ENCODE peak calls at places on chromosome 7, in four cellular contexts. One of them, this sample, is unnamed.

GRCh38 chr7:7868245-7868899 is 100.2 kb upstream of the GLCCI1 start:
- DNase-seq in ovary: no peak
- DNase-seq in Peyer's patch: no peak
- DNase-seq in heart right ventricle: no peak
- DNase-seq in this sample: no peak

GRCh38 chr7:24025765-24026164 is 258.2 kb upstream of the NPY start:
- DNase-seq in heart right ventricle: no peak
- DNase-seq in Peyer's patch: no peak
- DNase-seq in ovary: no peak
- DNase-seq in this sample: no peak

GRCh38 chr7:155298288-155298833 is 683 bp downstream of the INSIG1 start:
- DNase-seq in ovary: no peak
- DNase-seq in Peyer's patch: no peak
- DNase-seq in heart right ventricle: peak; percentile 32
- DNase-seq in this sample: no peak

GRCh38 chr7:151506901-151507382 is 12.8 kb downstream of the RHEB start:
- DNase-seq in Peyer's patch: no peak
- DNase-seq in heart right ventricle: no peak
- DNase-seq in ovary: no peak
- DNase-seq in this sample: no peak

GRCh38 chr7:44059219-44060090 is 5.9 kb downstream of the PGAM2 start:
- DNase-seq in heart right ventricle: peak; percentile 13
- DNase-seq in ovary: peak; percentile 8
- DNase-seq in Peyer's patch: peak; percentile 41
- DNase-seq in this sample: no peak

GRCh38 chr7:116395125-116395791 is 104.3 kb upstream of the CAV2 start:
- DNase-seq in Peyer's patch: no peak
- DNase-seq in ovary: peak; percentile 13
- DNase-seq in heart right ventricle: no peak
- DNase-seq in this sample: peak; percentile 79

GRCh38 chr7:74387606-74388005 is 66.1 kb upstream of the GTF2IRD1 start:
- DNase-seq in heart right ventricle: no peak
- DNase-seq in Peyer's patch: no peak
- DNase-seq in ovary: no peak
- DNase-seq in this sample: no peak

GRCh38 chr7:27143022-27143949 is at the start of gene HOXA5:
- DNase-seq in heart right ventricle: no peak
- DNase-seq in Peyer's patch: peak; percentile 88
- DNase-seq in ovary: no peak
- DNase-seq in this sample: no peak

GRCh38 chr7:22992874-22993840 is 20.8 kb downstream of the HYCC1 start:
- DNase-seq in Peyer's patch: no peak
- DNase-seq in heart right ventricle: no peak
- DNase-seq in ovary: no peak
- DNase-seq in this sample: no peak

GRCh38 chr7:80450621-80451308 is 61.1 kb downstream of the GNAT3 start:
- DNase-seq in ovary: no peak
- DNase-seq in Peyer's patch: no peak
- DNase-seq in heart right ventricle: no peak
- DNase-seq in this sample: no peak

GRCh38 chr7:150722403-150723065 is 6.1 kb downstream of the GIMAP1 start:
- DNase-seq in Peyer's patch: no peak
- DNase-seq in ovary: no peak
- DNase-seq in heart right ventricle: no peak
- DNase-seq in this sample: no peak

GRCh38 chr7:44291733-44292395 is 33.5 kb downstream of the CAMK2B start:
- DNase-seq in Peyer's patch: no peak
- DNase-seq in heart right ventricle: no peak
- DNase-seq in ovary: no peak
- DNase-seq in this sample: no peak

GRCh38 chr7:12111461-12112405 is 99.4 kb upstream of the TMEM106B start:
- DNase-seq in heart right ventricle: no peak
- DNase-seq in ovary: peak; percentile 18
- DNase-seq in Peyer's patch: no peak
- DNase-seq in this sample: peak; percentile 52

GRCh38 chr7:50341709-50342108 is 37.2 kb downstream of the IKZF1 start:
- DNase-seq in Peyer's patch: no peak
- DNase-seq in heart right ventricle: no peak
- DNase-seq in ovary: no peak
- DNase-seq in this sample: no peak

GRCh38 chr7:16728811-16729210 is 24.7 kb upstream of the TSPAN13 start:
- DNase-seq in ovary: no peak
- DNase-seq in heart right ventricle: no peak
- DNase-seq in Peyer's patch: no peak
- DNase-seq in this sample: no peak

GRCh38 chr7:27346531-27347260 is 104.1 kb downstream of the EVX1 start:
- DNase-seq in heart right ventricle: no peak
- DNase-seq in ovary: peak; percentile 46
- DNase-seq in Peyer's patch: no peak
- DNase-seq in this sample: peak; percentile 80

DNA sequence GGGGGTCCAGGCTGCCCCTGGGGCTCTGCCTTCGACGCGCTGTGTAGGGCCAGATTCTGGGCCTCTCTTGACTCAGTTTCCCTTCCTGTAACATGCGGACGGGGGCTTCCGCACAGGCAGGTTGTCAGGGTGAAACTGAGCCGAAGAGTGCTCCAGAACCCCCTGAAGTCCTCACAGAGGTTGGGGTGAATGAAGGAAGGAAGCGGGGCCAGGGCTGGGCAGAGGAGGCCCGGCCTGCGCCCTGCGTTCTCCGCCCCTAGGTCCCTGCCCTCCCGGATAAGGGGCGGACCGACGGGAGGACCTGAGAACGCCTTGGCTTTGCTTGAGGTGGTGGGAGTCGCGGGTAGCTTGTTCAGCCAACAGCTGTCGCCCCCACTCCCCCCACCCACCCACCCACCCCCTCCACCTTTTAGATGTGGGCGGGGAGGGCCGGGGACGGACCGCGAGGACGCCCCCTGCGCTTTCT is 558 bp upstream of the ELFN1 start:
- DNase-seq in ovary: no peak
- DNase-seq in Peyer's patch: peak; percentile 15
- DNase-seq in heart right ventricle: no peak
- DNase-seq in this sample: no peak
- H3K4me3 ChIP-seq in ovary: no peak overlapping the region
- H3K4me3 ChIP-seq in Peyer's patch: no peak overlapping the region
- H3K4me3 ChIP-seq in heart right ventricle: peak overlapping the region; percentile 50
- H3K4me3 ChIP-seq in this sample: peak overlapping the region; percentile 60

DNA sequence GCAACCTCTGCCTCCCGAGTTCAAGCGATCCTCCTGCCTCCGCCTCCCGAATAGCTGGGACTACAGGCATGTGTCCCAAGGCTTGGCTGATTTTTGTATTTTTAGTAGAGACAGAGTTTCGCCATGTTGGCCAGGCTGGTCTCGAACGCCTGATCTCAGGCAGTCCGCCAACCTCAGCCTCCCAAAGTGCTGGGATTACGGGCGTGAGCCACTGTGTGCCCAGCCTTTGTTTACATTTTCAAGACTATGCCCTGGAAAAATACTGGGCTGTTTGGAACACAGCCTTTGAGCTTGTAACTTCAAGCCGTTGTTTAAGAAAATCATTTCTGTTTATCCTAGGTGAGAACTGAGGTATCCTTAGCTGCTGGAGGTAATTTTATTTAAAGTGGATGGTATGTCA is 1.9 kb downstream of the ZKSCAN1 start:
- DNase-seq in heart right ventricle: no peak
- DNase-seq in Peyer's patch: peak; percentile 66
- DNase-seq in ovary: no peak
- DNase-seq in this sample: no peak
- H3K4me3 ChIP-seq in heart right ventricle: no peak overlapping the region
- H3K4me3 ChIP-seq in Peyer's patch: no peak overlapping the region
- H3K4me3 ChIP-seq in ovary: no peak overlapping the region
- H3K4me3 ChIP-seq in this sample: no peak overlapping the region

DNA sequence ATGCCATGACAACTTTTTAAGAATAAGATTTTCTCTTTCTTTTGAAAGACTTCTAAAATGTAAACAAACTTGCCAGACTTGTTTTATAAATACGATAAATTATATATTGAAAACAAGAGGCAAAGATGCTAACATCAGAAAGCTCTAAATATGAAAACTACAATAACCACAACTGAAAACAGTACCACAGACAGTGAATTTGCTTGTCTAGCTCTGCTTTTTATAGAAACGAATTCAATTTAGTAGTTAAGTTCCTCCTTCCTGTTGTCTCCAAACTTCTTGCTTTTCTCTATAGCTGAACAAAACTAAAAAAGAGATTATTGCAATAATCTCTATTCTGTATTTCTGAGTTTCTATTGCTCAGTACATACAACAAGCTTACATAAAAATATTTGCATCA is 147.4 kb downstream of the CALCR start:
- DNase-seq in Peyer's patch: no peak
- DNase-seq in heart right ventricle: no peak
- DNase-seq in ovary: no peak
- DNase-seq in this sample: no peak
- H3K4me3 ChIP-seq in Peyer's patch: no peak overlapping the region
- H3K4me3 ChIP-seq in heart right ventricle: no peak overlapping the region
- H3K4me3 ChIP-seq in ovary: no peak overlapping the region
- H3K4me3 ChIP-seq in this sample: no peak overlapping the region

GRCh38 chr7:91082038-91082437 is 182.2 kb upstream of the FZD1 start:
- DNase-seq in ovary: no peak
- DNase-seq in Peyer's patch: no peak
- DNase-seq in heart right ventricle: no peak
- DNase-seq in this sample: no peak
- H3K4me3 ChIP-seq in ovary: no peak overlapping the region
- H3K4me3 ChIP-seq in Peyer's patch: no peak overlapping the region
- H3K4me3 ChIP-seq in heart right ventricle: no peak overlapping the region
- H3K4me3 ChIP-seq in this sample: no peak overlapping the region

DNA sequence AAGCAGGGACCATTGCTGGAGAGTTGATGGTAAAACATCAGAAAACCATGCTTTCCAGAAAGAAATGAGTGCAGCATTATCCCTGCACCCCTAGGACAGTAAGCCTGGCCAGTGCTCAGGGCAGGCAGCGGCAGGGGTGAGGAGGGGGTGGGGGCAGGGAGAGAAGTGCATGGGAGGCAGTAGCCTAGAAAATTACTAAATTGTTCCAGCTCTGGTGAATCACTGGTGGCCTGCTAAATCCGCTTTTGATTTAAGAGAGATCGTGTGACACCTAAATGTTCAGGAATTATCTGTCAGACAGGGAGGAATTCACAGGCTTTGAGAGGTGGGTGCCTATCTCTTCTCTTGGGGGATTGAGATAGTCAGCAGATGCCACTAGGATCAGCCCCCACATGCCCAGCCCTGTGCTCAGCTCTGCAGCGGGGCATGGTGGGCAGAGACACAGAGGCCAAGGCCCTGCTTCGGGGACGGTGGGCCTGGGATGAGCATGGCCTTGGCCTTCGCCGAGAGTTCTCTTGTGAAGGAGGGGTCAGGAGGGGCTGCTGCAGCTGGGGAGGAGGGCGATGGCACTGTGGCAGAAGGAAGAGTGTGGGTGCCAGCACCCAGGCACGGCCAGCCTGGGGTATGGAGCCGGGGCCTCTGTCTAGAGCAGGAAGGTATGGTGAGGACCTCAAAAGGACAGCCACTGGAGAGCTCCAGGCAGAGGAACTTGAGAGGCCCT is 5.0 kb upstream of the AQP1 start:
- DNase-seq in heart right ventricle: peak; percentile 9
- DNase-seq in Peyer's patch: no peak
- DNase-seq in ovary: no peak
- DNase-seq in this sample: peak; percentile 41
- H3K4me3 ChIP-seq in heart right ventricle: no peak overlapping the region
- H3K4me3 ChIP-seq in Peyer's patch: no peak overlapping the region
- H3K4me3 ChIP-seq in ovary: no peak overlapping the region
- H3K4me3 ChIP-seq in this sample: no peak overlapping the region

GRCh38 chr7:65239324-65239706 is 134.3 kb upstream of the ZNF92 start:
- DNase-seq in Peyer's patch: no peak
- DNase-seq in ovary: no peak
- DNase-seq in heart right ventricle: no peak
- DNase-seq in this sample: no peak
- H3K4me3 ChIP-seq in Peyer's patch: no peak overlapping the region
- H3K4me3 ChIP-seq in ovary: no peak overlapping the region
- H3K4me3 ChIP-seq in heart right ventricle: peak overlapping the region; percentile 59
- H3K4me3 ChIP-seq in this sample: peak overlapping the region; percentile 32